ENCODE peak calls at places on chromosomes 6 and 20, in nine cellular contexts. X is HTR-8/SVneo; V is activated naive CD8-positive, alpha-beta T cell treated with anti-CD3 and anti-CD28 coated beads, Interleukin-2, amount 10 ng/mL, durations not matched to agents 7 days and 5 days; S is hepatocyte; M is cardiac fibroblast; L is lower lobe of right lung; J is CD8-positive, alpha-beta T cell; O is fibroblast of lung; A is cardiac muscle cell. W is an unnamed sample.

GRCh38 chr20:20664795-20665194 is 47.6 kb downstream of the RALGAPA2 start:
- DNase-seq in X (peak), V (no peak), S (peak), M (peak), L (no peak), J (no peak), O (peak), A (peak), W (no peak)

GRCh38 chr20:37275125-37275524 is 13.5 kb upstream of the GHRH start:
- DNase-seq in X (no peak), V (no peak), S (no peak), M (no peak), L (no peak), J (no peak), O (no peak), A (no peak), W (no peak)

GRCh38 chr20:24568842-24569241 is 99.4 kb downstream of the SYNDIG1 start:
- DNase-seq in X (no peak), V (no peak), S (no peak), M (no peak), L (no peak), J (no peak), O (no peak), A (no peak), W (no peak)

GRCh38 chr6:37689356-37689755 is 8.3 kb downstream of the MDGA1 start:
- DNase-seq in X (no peak), V (no peak), S (no peak), M (no peak), L (no peak), J (no peak), O (peak), A (no peak), W (no peak)

GRCh38 chr6:140494321-140495085 is 1120.1 kb upstream of the CITED2 start:
- DNase-seq in X (peak), V (no peak), S (no peak), M (no peak), L (no peak), J (no peak), O (peak), A (no peak), W (no peak)

GRCh38 chr6:143375022-143375585 is 75.4 kb downstream of the ADAT2 start:
- DNase-seq in X (no peak), V (no peak), S (no peak), M (no peak), L (no peak), J (no peak), O (no peak), A (no peak), W (no peak)

GRCh38 chr20:62952373-62953166 is at the start of gene SLC17A9:
- DNase-seq in X (no peak), V (peak), S (peak), M (peak), L (peak), J (peak), O (peak), A (peak), W (peak)

GRCh38 chr6:157841211-157841840 is 18.3 kb downstream of the SNX9 start:
- DNase-seq in X (no peak), V (no peak), S (peak), M (no peak), L (no peak), J (no peak), O (peak), A (no peak), W (no peak)

GRCh38 chr20:40582531-40582930 is 106.5 kb downstream of the MAFB start:
- DNase-seq in X (no peak), V (no peak), S (peak), M (no peak), L (no peak), J (no peak), O (no peak), A (no peak), W (no peak)

W was measured in activated T-helper 2 cell treated with anti-CD3 and anti-CD28 coated beads, Interferon-gamma antibody, Interleukin-2, Interleukin-4, amounts not matched to agents 10 μg/mL and 5 μg/mL and 100 μg/mL, durations not matched to agents 14 hours and 24 hours and 36 hours.